ENCODE peak calls at places on chromosomes 7 and 10, in six cellular contexts. R is HEK293T; X is EL; D is activated naive CD8-positive, alpha-beta T cell treated with anti-CD3 and anti-CD28 coated beads for 36 hours; G is HT1080; I is skeletal muscle cell. E is an unnamed sample.
A peak's percentile ranks its signal among the peaks of the same experiment; 100 is the strongest.

GRCh38 chr7:75623390-75624133 is 115.2 kb downstream of the HIP1 start:
- DNase-seq in I (no peak), X (no peak), D (no peak), G (no peak), R (no peak), E (peak; percentile 46)

GRCh38 chr7:158740657-158741293 is 36.2 kb upstream of the NCAPG2 start:
- DNase-seq in R (no peak), D (no peak), G (peak; percentile 95), I (peak; percentile 54), X (peak; percentile 74), E (peak; percentile 84)

GRCh38 chr7:96282835-96283234 is 39.1 kb downstream of the SLC25A13 start:
- DNase-seq in D (no peak), R (no peak), I (no peak), G (no peak), X (no peak), E (no peak)

GRCh38 chr7:30469303-30469702 is 9.3 kb downstream of the NOD1 start:
- DNase-seq in X (peak; percentile 99), R (peak; percentile 20), D (no peak), I (peak; percentile 99), G (peak; percentile 90), E (peak; percentile 98)

GRCh38 chr10:35442592-35442991 is 106.3 kb downstream of the CCNY start:
- DNase-seq in I (no peak), X (no peak), D (no peak), R (no peak), G (no peak), E (no peak)

GRCh38 chr7:5041047-5041446 is 4.6 kb upstream of the RBAK start:
- DNase-seq in X (no peak), D (no peak), G (no peak), I (no peak), R (no peak), E (no peak)

GRCh38 chr10:35797187-35797586 is 155.1 kb upstream of the FZD8 start:
- DNase-seq in R (no peak), G (no peak), X (no peak), D (no peak), I (no peak), E (peak; percentile 25)

GRCh38 chr10:24951201-24952145 is 933 bp downstream of the PRTFDC1 start:
- DNase-seq in R (peak; percentile 20), G (no peak), I (no peak), D (peak; percentile 15), X (peak; percentile 23), E (peak; percentile 36)

GRCh38 chr10:3271385-3272115 is 99.0 kb upstream of the PITRM1 start:
- DNase-seq in R (no peak), G (no peak), D (no peak), I (no peak), X (no peak), E (peak; percentile 47)

GRCh38 chr7:1085910-1086421 is 1.9 kb upstream of the GPER1 start:
- DNase-seq in X (peak; percentile 13), D (no peak), I (no peak), G (no peak), R (no peak), E (no peak)

E was measured in astrocyte of the hippocampus.